ENCODE peak calls at places on chromosomes 12 and 14, in ten cellular contexts. M is NCI-H2081; U is left ventricle myocardium superior; L is cardiac muscle cell; O is fibroblast of pulmonary artery; D is activated T-cell treated with anti-CD3 and anti-CD28 coated beads for 1 hour; H is K562; T is stimulated activated CD4-positive, alpha-beta T cell treated with anti-CD3 and anti-CD28 coated beads, TNF-alpha, amount 100 ng/mL, for 1 hour; S is omental fat pad; V is activated CD8-positive, alpha-beta memory T cell treated with anti-CD3 and anti-CD28 coated beads, Interleukin-2, amount 50 U/mL, for 48 hours. I is an unnamed sample.

GRCh38 chr12:122590990-122591389 is 63.9 kb downstream of the KNTC1 start:
- DNase-seq in T (no peak), M (no peak), O (no peak), H (no peak), D (no peak), V (no peak), U (no peak), S (no peak), L (no peak), I (no peak)

GRCh38 chr12:129467749-129468148 is 436.1 kb downstream of the TMEM132D start:
- DNase-seq in S (no peak), T (no peak), O (no peak), D (no peak), V (no peak), H (no peak), U (no peak), L (peak), M (no peak), I (no peak)

GRCh38 chr14:100899841-100900771 is 3.4 kb downstream of the RTL1 start:
- DNase-seq in S (no peak), U (no peak), O (no peak), M (no peak), V (peak), H (peak), L (peak), D (no peak), T (no peak), I (no peak)

GRCh38 chr12:10182662-10183061 is 3.8 kb downstream of the TMEM52B start:
- DNase-seq in T (no peak), H (no peak), S (no peak), M (no peak), L (no peak), V (no peak), O (peak), U (no peak), D (no peak), I (peak)

GRCh38 chr12:95548539-95549391 is 2.5 kb downstream of the USP44 start:
- DNase-seq in L (peak), V (peak), U (peak), H (peak), O (no peak), D (peak), M (peak), S (no peak), T (peak), I (no peak)

GRCh38 chr12:49161092-49161795 is 27.6 kb downstream of the TUBA1A start:
- DNase-seq in M (no peak), L (no peak), T (no peak), O (no peak), V (no peak), H (no peak), D (no peak), S (no peak), U (no peak), I (no peak)

GRCh38 chr14:92928258-92928629 is 5.3 kb downstream of the CHGA start:
- DNase-seq in M (no peak), H (no peak), O (no peak), U (no peak), S (no peak), T (no peak), V (no peak), D (no peak), L (no peak), I (no peak)

GRCh38 chr14:78446807-78447206 is 276.6 kb downstream of the NRXN3 start:
- DNase-seq in O (no peak), L (peak), T (no peak), S (no peak), M (no peak), U (no peak), H (no peak), D (no peak), V (no peak), I (peak)

GRCh38 chr12:78088391-78088832 is 257.7 kb downstream of the NAV3 start:
- DNase-seq in M (no peak), V (no peak), D (no peak), L (no peak), U (no peak), H (no peak), S (no peak), T (no peak), O (peak), I (peak)

GRCh38 chr14:91369628-91370445 is 47.8 kb downstream of the CCDC88C start:
- DNase-seq in U (no peak), L (no peak), S (no peak), D (no peak), H (no peak), V (no peak), M (peak), T (no peak), O (no peak), I (no peak)

GRCh38 chr14:86532219-86532618 is 1002.3 kb downstream of the FLRT2 start:
- DNase-seq in V (no peak), D (no peak), S (no peak), O (peak), T (no peak), U (no peak), M (no peak), L (no peak), H (no peak), I (peak)

GRCh38 chr14:99937475-99938244 is 127.6 kb upstream of the EVL start:
- DNase-seq in V (no peak), L (no peak), U (no peak), D (no peak), O (no peak), S (no peak), T (no peak), M (no peak), H (no peak), I (no peak)

GRCh38 chr14:54761835-54762234 is 140.8 kb downstream of the GCH1 start:
- DNase-seq in S (no peak), U (no peak), D (no peak), H (no peak), L (no peak), T (no peak), O (no peak), M (no peak), V (no peak), I (no peak)

GRCh38 chr12:88393017-88393767 is 187.1 kb downstream of the KITLG start:
- DNase-seq in S (no peak), H (peak), T (no peak), O (peak), V (no peak), D (no peak), M (no peak), L (peak), U (no peak), I (peak)

GRCh38 chr14:105974902-105975301 is 448.5 kb downstream of the TMEM121 start:
- DNase-seq in H (peak), D (peak), M (no peak), O (no peak), L (no peak), T (peak), U (no peak), S (no peak), V (peak), I (no peak)

GRCh38 chr12:118103601-118104382 is at the start of gene VSIG10:
- DNase-seq in D (no peak), O (peak), U (peak), S (no peak), T (no peak), H (peak), M (peak), L (peak), V (peak), I (peak)

GRCh38 chr12:89351489-89352241 is 636 bp downstream of the DUSP6 start:
- DNase-seq in O (no peak), T (peak), H (no peak), V (peak), D (peak), M (no peak), S (no peak), L (peak), U (peak), I (no peak)

GRCh38 chr14:35387209-35387608 is 17.3 kb downstream of the NFKBIA start:
- DNase-seq in T (no peak), M (no peak), O (no peak), U (no peak), V (no peak), D (no peak), S (no peak), H (no peak), L (no peak), I (no peak)

GRCh38 chr12:6084261-6084968 is 40.1 kb downstream of the VWF start:
- DNase-seq in U (no peak), H (no peak), O (peak), S (no peak), V (no peak), L (peak), T (no peak), D (no peak), M (no peak), I (peak)

GRCh38 chr14:101505216-101505970 is 55.9 kb upstream of the DIO3 start:
- DNase-seq in M (no peak), L (no peak), T (no peak), S (no peak), O (no peak), D (no peak), U (no peak), V (no peak), H (no peak), I (no peak)

GRCh38 chr12:32080435-32080834 is 26.2 kb upstream of the BICD1 start:
- DNase-seq in O (no peak), S (no peak), M (no peak), H (no peak), L (peak), T (no peak), V (no peak), U (no peak), D (no peak), I (no peak)

GRCh38 chr14:92407395-92407794 is 84.4 kb downstream of the SLC24A4 start:
- DNase-seq in T (no peak), D (no peak), O (no peak), M (no peak), S (no peak), U (no peak), H (no peak), V (no peak), L (no peak), I (no peak)

GRCh38 chr12:24212496-24212895 is 263.0 kb upstream of the SOX5 start:
- DNase-seq in L (no peak), O (no peak), S (no peak), V (no peak), T (no peak), U (no peak), M (no peak), D (no peak), H (no peak), I (no peak)

GRCh38 chr14:92897922-92898599 is 24.9 kb upstream of the CHGA start:
- DNase-seq in U (no peak), O (no peak), M (no peak), V (peak), L (no peak), H (no peak), T (peak), S (no peak), D (no peak), I (peak)

GRCh38 chr12:13208533-13209278 is 12.2 kb downstream of the EMP1 start:
- DNase-seq in V (no peak), L (peak), O (peak), T (no peak), M (no peak), D (no peak), H (no peak), S (no peak), U (no peak), I (no peak)

GRCh38 chr14:100679707-100680438 is 46.8 kb upstream of the DLK1 start:
- DNase-seq in O (peak), U (peak), S (no peak), D (no peak), L (peak), T (no peak), V (no peak), H (no peak), M (no peak), I (peak)

GRCh38 chr12:700061-700460 is 36.8 kb upstream of the NINJ2 start:
- DNase-seq in D (no peak), L (no peak), M (no peak), V (peak), H (no peak), S (no peak), U (no peak), O (no peak), T (no peak), I (no peak)

GRCh38 chr14:30656190-30656632 is 34.1 kb downstream of the SCFD1 start:
- DNase-seq in U (no peak), M (no peak), V (no peak), O (peak), L (peak), T (no peak), D (peak), S (no peak), H (peak), I (peak)

GRCh38 chr14:94239416-94239815 is 53.7 kb downstream of the SERPINA10 start:
- DNase-seq in S (no peak), V (no peak), L (no peak), H (no peak), D (no peak), M (no peak), T (no peak), U (no peak), O (no peak), I (peak)

GRCh38 chr12:131102991-131103609 is 149.4 kb downstream of the ADGRD1 start:
- DNase-seq in D (no peak), H (no peak), V (peak), U (peak), S (peak), M (no peak), O (no peak), T (no peak), L (no peak), I (no peak)

GRCh38 chr12:1660304-1661187 is 30.3 kb upstream of the ADIPOR2 start:
- DNase-seq in D (peak), H (no peak), M (no peak), O (peak), S (peak), L (no peak), V (no peak), T (peak), U (peak), I (peak)